ENCODE peak calls at places on chromosomes 12 and 14, in four cellular contexts. K is GM12878, E is HepG2, O is K562. D is an unnamed sample.

GRCh38 chr12:6635375-6635855 is 344 bp downstream of the LPAR5 start:
- DNase-seq in K (no peak), E (no peak), O (no peak), D (no peak)

GRCh38 chr12:40063424-40063823 is 42.5 kb downstream of the SLC2A13 start:
- DNase-seq in K (no peak), E (no peak), O (no peak), D (no peak)

GRCh38 chr12:12024958-12025682 is 45.6 kb upstream of the BCL2L14 start:
- DNase-seq in K (peak; percentile 93), E (no peak), O (no peak), D (no peak)

GRCh38 chr14:72573725-72574426 is 320.0 kb downstream of the DPF3 start:
- DNase-seq in K (no peak), E (no peak), O (no peak), D (no peak)

GRCh38 chr14:64826845-64827244 is 52.9 kb downstream of the SPTB start:
- DNase-seq in K (no peak), E (no peak), O (no peak), D (no peak)

GRCh38 chr12:2691340-2692111 is 103.2 kb upstream of the FKBP4 start:
- DNase-seq in K (peak; percentile 15), E (no peak), O (no peak), D (no peak)

GRCh38 chr12:92861381-92861780 is 67.7 kb downstream of the EEA1 start:
- DNase-seq in K (no peak), E (no peak), O (no peak), D (no peak)

GRCh38 chr14:77707355-77707723 is 484 bp downstream of the ALKBH1 start:
- DNase-seq in K (no peak), E (peak; percentile 14), O (peak; percentile 31), D (no peak)

GRCh38 chr12:113351089-113351488 is 7.3 kb upstream of the PLBD2 start:
- DNase-seq in K (no peak), E (no peak), O (no peak), D (no peak)

GRCh38 chr12:68040450-68041075 is 51.3 kb downstream of the IFNG-AS1 start:
- DNase-seq in K (peak; percentile 26), E (peak; percentile 53), O (peak; percentile 69), D (no peak)

GRCh38 chr12:39354955-39355354 is 88.0 kb downstream of the KIF21A start:
- DNase-seq in K (no peak), E (no peak), O (peak; percentile 17), D (no peak)

GRCh38 chr12:62248873-62249272 is 11.3 kb upstream of the USP15 start:
- DNase-seq in K (no peak), E (no peak), O (peak; percentile 79), D (no peak)

GRCh38 chr12:15532364-15532977 is 210.2 kb downstream of the PTPRO start:
- DNase-seq in K (peak; percentile 36), E (peak; percentile 55), O (peak; percentile 4), D (peak; percentile 56)

GRCh38 chr12:109291531-109292341 is 17.3 kb downstream of the FOXN4 start:
- DNase-seq in K (no peak), E (no peak), O (no peak), D (peak; percentile 56)

GRCh38 chr14:100375273-100375962 is 52.3 kb downstream of the SLC25A47 start:
- DNase-seq in K (peak; percentile 76), E (peak; percentile 20), O (peak; percentile 83), D (peak; percentile 49)

GRCh38 chr12:104218935-104219334 is 3.4 kb downstream of the TXNRD1 start:
- DNase-seq in K (no peak), E (no peak), O (no peak), D (no peak)

GRCh38 chr14:33347816-33348215 is 409.1 kb downstream of the NPAS3 start:
- DNase-seq in K (no peak), E (no peak), O (no peak), D (no peak)

GRCh38 chr12:14896477-14897184 is 11.0 kb upstream of the MGP start:
- DNase-seq in K (no peak), E (no peak), O (no peak), D (no peak)

GRCh38 chr14:93859957-93860356 is 67.2 kb upstream of the FAM181A start:
- DNase-seq in K (no peak), E (no peak), O (no peak), D (no peak)

GRCh38 chr12:78088391-78088832 is 257.7 kb downstream of the NAV3 start:
- DNase-seq in K (no peak), E (no peak), O (no peak), D (no peak)

GRCh38 chr12:6383572-6384498 is at the start of gene LTBR:
- DNase-seq in K (no peak), E (peak; percentile 83), O (peak; percentile 84), D (no peak)

GRCh38 chr12:93167841-93168492 is 209.8 kb upstream of the NUDT4 start:
- DNase-seq in K (peak; percentile 95), E (peak; percentile 20), O (no peak), D (no peak)

GRCh38 chr12:13071305-13072280 is 27.4 kb downstream of the FAM234B start:
- DNase-seq in K (no peak), E (no peak), O (peak; percentile 11), D (no peak)

GRCh38 chr12:2627343-2628191 is 167.2 kb upstream of the FKBP4 start:
- DNase-seq in K (no peak), E (no peak), O (no peak), D (no peak)

GRCh38 chr12:132711169-132711843 is 664 bp downstream of the PGAM5 start:
- DNase-seq in K (no peak), E (no peak), O (peak; percentile 44), D (peak; percentile 72)

GRCh38 chr14:101599234-101599885 is 38.1 kb downstream of the DIO3 start:
- DNase-seq in K (no peak), E (no peak), O (no peak), D (no peak)

GRCh38 chr14:77917802-77918201 is 117.9 kb downstream of the ADCK1 start:
- DNase-seq in K (no peak), E (no peak), O (no peak), D (no peak)

GRCh38 chr14:101126376-101127130 is 223.0 kb upstream of the RTL1 start:
- DNase-seq in K (no peak), E (no peak), O (no peak), D (no peak)

GRCh38 chr12:91722072-91722471 is 423.6 kb downstream of the BTG1 start:
- DNase-seq in K (no peak), E (no peak), O (no peak), D (no peak)

GRCh38 chr12:57215668-57216013 is 953 bp upstream of the NXPH4 start:
- DNase-seq in K (no peak), E (no peak), O (no peak), D (peak; percentile 55)

GRCh38 chr12:57216014-57216891 is at the start of gene NXPH4:
- DNase-seq in K (no peak), E (no peak), O (peak; percentile 86), D (peak; percentile 84)

GRCh38 chr12:57213763-57214397 is 2.7 kb upstream of the NXPH4 start:
- DNase-seq in K (no peak), E (no peak), O (no peak), D (no peak)

GRCh38 chr12:57214398-57214781 is 2.2 kb upstream of the NXPH4 start:
- DNase-seq in K (no peak), E (peak; percentile 51), O (peak; percentile 80), D (peak; percentile 86)

DNA sequence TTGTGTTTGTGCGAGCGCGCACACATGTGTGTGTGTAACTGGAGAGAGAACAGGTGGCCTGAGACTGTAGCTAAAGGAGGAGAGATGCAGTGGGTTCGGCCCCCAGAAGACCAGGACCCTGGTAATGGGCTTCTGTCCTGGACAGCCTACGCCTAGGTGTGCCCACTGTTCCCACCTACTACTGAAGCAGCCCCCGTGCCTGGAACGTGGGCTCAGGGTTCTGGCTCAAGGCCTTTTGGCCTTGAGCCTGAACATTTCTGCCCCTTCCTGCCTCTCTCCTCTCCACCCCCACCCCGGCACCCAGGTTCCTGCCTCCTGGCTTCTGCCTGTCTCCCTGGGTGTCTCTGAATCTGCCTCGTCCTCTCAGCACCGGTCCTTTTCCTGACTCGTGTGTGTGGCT is 1.5 kb upstream of the NXPH4 start:
- DNase-seq in K (no peak), E (no peak), O (no peak), D (no peak)
- H3K4me1 ChIP-seq in K (peaks cover 13% of the 10 kb centered on the region), E (peaks cover 37% of the 10 kb centered on the region), O (peaks cover 57% of the 10 kb centered on the region), D (peaks cover 32% of the 10 kb centered on the region)

GRCh38 chr14:49546766-49547165 is 39.4 kb downstream of the RPS29 start:
- DNase-seq in K (no peak), E (no peak), O (no peak), D (no peak)
- TF ChIP-seq BRCA1 in K (no peak), E (no peak), O (no peak), D (no peak)

GRCh38 chr14:76577090-76577489 is 184.2 kb upstream of the VASH1 start:
- DNase-seq in K (no peak), E (no peak), O (no peak), D (no peak)
- H3K4me1 ChIP-seq in K (no peaks in the 10 kb centered on the region), E (no peaks in the 10 kb centered on the region), O (no peaks in the 10 kb centered on the region), D (no peaks in the 10 kb centered on the region)

GRCh38 chr12:23670684-23671083 is 278.8 kb downstream of the SOX5 start:
- DNase-seq in K (no peak), E (no peak), O (no peak), D (no peak)

GRCh38 chr12:23669691-23670090 is 279.8 kb downstream of the SOX5 start:
- DNase-seq in K (no peak), E (no peak), O (peak; percentile 13), D (no peak)

DNA sequence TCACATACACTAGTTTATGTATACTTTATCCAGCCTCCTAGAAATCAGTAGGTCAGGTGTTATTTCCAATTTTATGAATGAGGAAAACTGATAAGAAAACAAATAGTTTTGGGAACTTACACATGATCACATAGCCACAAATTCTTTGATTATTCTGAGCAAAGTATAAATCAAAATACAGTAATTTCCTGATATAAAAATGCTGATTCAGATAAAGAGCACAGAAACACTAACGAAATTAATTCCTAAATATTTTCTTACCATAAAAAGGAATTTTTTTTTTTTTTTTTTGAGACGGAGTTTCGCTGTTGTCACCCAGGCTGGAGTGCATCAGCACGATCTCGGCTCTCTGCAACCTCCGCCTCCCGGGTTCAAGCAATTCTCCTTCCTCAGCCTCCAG is 275.4 kb downstream of the SOX5 start:
- DNase-seq in K (no peak), E (no peak), O (no peak), D (no peak)
- TF ChIP-seq BRCA1 in K (no peak), E (no peak), O (no peak), D (no peak)

DNA sequence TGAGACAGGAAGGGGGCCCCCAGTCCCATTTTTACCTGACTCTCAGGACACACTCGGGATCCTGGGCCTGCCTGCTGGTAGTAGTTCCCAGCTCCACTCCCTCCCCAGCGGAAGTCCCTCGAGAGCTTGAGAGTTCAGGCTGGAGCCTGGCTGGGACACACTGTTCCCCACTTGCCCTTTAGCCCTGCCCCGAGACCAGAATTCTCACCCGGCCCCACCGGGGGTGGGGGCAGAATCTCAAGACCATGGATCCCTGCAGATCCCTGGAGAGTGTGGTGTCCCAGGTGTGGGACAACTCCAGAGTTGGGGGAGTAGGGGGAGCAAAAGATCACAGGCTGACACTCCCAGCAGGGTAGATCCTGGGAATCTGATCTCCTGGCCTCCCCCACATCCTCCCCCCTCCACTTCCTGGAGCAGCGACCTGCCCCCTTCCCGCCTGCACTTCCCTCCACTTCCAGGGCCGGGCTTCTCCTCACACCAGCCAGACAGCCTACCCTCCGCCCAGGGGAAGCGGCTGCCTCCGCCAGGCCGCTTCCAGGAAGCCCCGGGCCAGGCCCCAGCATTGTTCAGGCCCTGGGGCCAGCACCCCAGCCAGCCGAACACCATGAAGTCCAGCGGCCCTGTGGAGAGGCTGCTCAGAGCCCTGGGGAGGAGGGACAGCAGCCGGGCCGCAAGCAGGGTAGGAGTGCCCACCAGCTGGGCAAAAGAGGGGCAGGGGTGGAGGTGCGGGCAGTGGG is at the start of gene TNS2:
- DNase-seq in K (no peak), E (peak; percentile 72), O (peak; percentile 21), D (peak; percentile 70)
- H3K4me1 ChIP-seq in K (peaks cover 21% of the 10 kb centered on the region), E (peaks cover 75% of the 10 kb centered on the region), O (peaks cover 89% of the 10 kb centered on the region), D (peaks cover 65% of the 10 kb centered on the region)

D was measured in H1.